ENCODE peak calls at places on chromosomes 3 and 15, in four cellular contexts. One of them, this sample, is unnamed.

GRCh38 chr3:124049203-124049748 is 57.4 kb upstream of the ROPN1 start:
- DNase-seq in endothelial cell of umbilical vein: no peak
- DNase-seq in mammary epithelial cell: no peak
- DNase-seq in GM23248: no peak
- DNase-seq in this sample: no peak

GRCh38 chr15:32851619-32852416 is 134.0 kb downstream of the GREM1 start:
- DNase-seq in mammary epithelial cell: peak
- DNase-seq in endothelial cell of umbilical vein: peak
- DNase-seq in GM23248: peak
- DNase-seq in this sample: no peak

GRCh38 chr3:188854395-188855149 is 317.2 kb upstream of the TPRG1 start:
- DNase-seq in mammary epithelial cell: peak
- DNase-seq in GM23248: peak
- DNase-seq in endothelial cell of umbilical vein: no peak
- DNase-seq in this sample: no peak

GRCh38 chr15:57607570-57608000 is 15.9 kb downstream of the MYZAP start:
- DNase-seq in endothelial cell of umbilical vein: peak
- DNase-seq in GM23248: peak
- DNase-seq in mammary epithelial cell: peak
- DNase-seq in this sample: no peak

GRCh38 chr15:70794596-70795310 is 31.4 kb upstream of the UACA start:
- DNase-seq in GM23248: peak
- DNase-seq in endothelial cell of umbilical vein: no peak
- DNase-seq in mammary epithelial cell: no peak
- DNase-seq in this sample: no peak

GRCh38 chr3:13451301-13451673 is 28.8 kb upstream of the HDAC11 start:
- DNase-seq in GM23248: peak
- DNase-seq in endothelial cell of umbilical vein: no peak
- DNase-seq in mammary epithelial cell: peak
- DNase-seq in this sample: no peak

GRCh38 chr3:86563358-86563970 is 427.5 kb downstream of the VGLL3 start:
- DNase-seq in endothelial cell of umbilical vein: peak
- DNase-seq in mammary epithelial cell: peak
- DNase-seq in GM23248: peak
- DNase-seq in this sample: no peak

GRCh38 chr15:91694131-91694828 is 159.2 kb upstream of the SLCO3A1 start:
- DNase-seq in endothelial cell of umbilical vein: no peak
- DNase-seq in GM23248: peak
- DNase-seq in mammary epithelial cell: no peak
- DNase-seq in this sample: no peak

GRCh38 chr15:40340740-40341400 is at the start of gene CCDC9B:
- DNase-seq in mammary epithelial cell: peak
- DNase-seq in GM23248: peak
- DNase-seq in endothelial cell of umbilical vein: peak
- DNase-seq in this sample: no peak

GRCh38 chr3:50089603-50089945 is 855 bp downstream of the RBM5 start:
- DNase-seq in endothelial cell of umbilical vein: no peak
- DNase-seq in GM23248: peak
- DNase-seq in mammary epithelial cell: no peak
- DNase-seq in this sample: no peak

GRCh38 chr3:52315006-52315405 is 1.1 kb upstream of the DNAH1 start:
- DNase-seq in mammary epithelial cell: no peak
- DNase-seq in GM23248: no peak
- DNase-seq in endothelial cell of umbilical vein: no peak
- DNase-seq in this sample: no peak

GRCh38 chr3:9901967-9902366 is 681 bp upstream of the IL17RE start:
- DNase-seq in GM23248: no peak
- DNase-seq in endothelial cell of umbilical vein: peak
- DNase-seq in mammary epithelial cell: no peak
- DNase-seq in this sample: peak

GRCh38 chr15:70217246-70218160 is 119.8 kb upstream of the TLE3 start:
- DNase-seq in endothelial cell of umbilical vein: no peak
- DNase-seq in mammary epithelial cell: no peak
- DNase-seq in GM23248: no peak
- DNase-seq in this sample: no peak

GRCh38 chr15:44535509-44536297 is 1.2 kb upstream of the EIF3J start:
- DNase-seq in mammary epithelial cell: no peak
- DNase-seq in endothelial cell of umbilical vein: no peak
- DNase-seq in GM23248: no peak
- DNase-seq in this sample: no peak

GRCh38 chr15:73081321-73081958 is 29.2 kb downstream of the NEO1 start:
- DNase-seq in mammary epithelial cell: peak
- DNase-seq in GM23248: peak
- DNase-seq in endothelial cell of umbilical vein: peak
- DNase-seq in this sample: peak

GRCh38 chr15:70278644-70279043 is 180.9 kb upstream of the TLE3 start:
- DNase-seq in GM23248: no peak
- DNase-seq in mammary epithelial cell: no peak
- DNase-seq in endothelial cell of umbilical vein: no peak
- DNase-seq in this sample: no peak

GRCh38 chr3:196322-197153 is at the start of gene CHL1:
- DNase-seq in mammary epithelial cell: no peak
- DNase-seq in GM23248: no peak
- DNase-seq in endothelial cell of umbilical vein: no peak
- DNase-seq in this sample: no peak

GRCh38 chr3:138408751-138409161 is 25.7 kb upstream of the ESYT3 start:
- DNase-seq in mammary epithelial cell: no peak
- DNase-seq in GM23248: peak
- DNase-seq in endothelial cell of umbilical vein: no peak
- DNase-seq in this sample: no peak

GRCh38 chr3:102736288-102736960 is 301.6 kb downstream of the ZPLD1 start:
- DNase-seq in mammary epithelial cell: no peak
- DNase-seq in endothelial cell of umbilical vein: no peak
- DNase-seq in GM23248: peak
- DNase-seq in this sample: no peak

GRCh38 chr3:61353353-61353752 is 102.1 kb upstream of the FHIT start:
- DNase-seq in GM23248: no peak
- DNase-seq in mammary epithelial cell: no peak
- DNase-seq in endothelial cell of umbilical vein: no peak
- DNase-seq in this sample: no peak

GRCh38 chr3:3662610-3663009 is 136.6 kb upstream of the LRRN1 start:
- DNase-seq in GM23248: no peak
- DNase-seq in endothelial cell of umbilical vein: no peak
- DNase-seq in mammary epithelial cell: peak
- DNase-seq in this sample: no peak

DNA sequence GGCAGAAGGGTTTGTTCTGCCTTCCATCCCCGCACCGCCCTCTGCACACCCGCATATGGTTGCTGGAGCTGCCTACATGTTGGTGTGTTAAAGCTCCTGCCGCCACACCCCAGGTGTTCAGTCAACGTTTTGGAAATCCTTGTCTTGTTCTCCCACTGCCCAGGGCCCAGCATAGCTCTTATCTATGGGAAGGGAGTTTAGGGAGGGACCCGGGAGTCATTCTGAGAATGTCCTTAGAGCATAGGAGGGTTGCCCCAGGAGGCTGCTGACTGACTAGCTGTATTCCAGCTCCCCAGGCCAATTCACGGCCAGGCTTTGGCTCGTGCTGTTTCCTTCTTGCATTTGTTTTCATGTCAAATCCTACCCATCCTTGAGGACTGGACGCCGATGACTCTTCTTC is 46.8 kb downstream of the MAGEF1 start:
- DNase-seq in GM23248: no peak
- DNase-seq in endothelial cell of umbilical vein: no peak
- DNase-seq in mammary epithelial cell: no peak
- DNase-seq in this sample: no peak
- H3K4me2 ChIP-seq in GM23248: no peak
- H3K4me2 ChIP-seq in endothelial cell of umbilical vein: no peak
- H3K4me2 ChIP-seq in mammary epithelial cell: no peak
- H3K4me2 ChIP-seq in this sample: no peak

GRCh38 chr15:83106994-83107840 is at the start of gene TM6SF1:
- DNase-seq in mammary epithelial cell: no peak
- DNase-seq in GM23248: peak
- DNase-seq in endothelial cell of umbilical vein: peak
- DNase-seq in this sample: peak
- TF ChIP-seq EZH2 in mammary epithelial cell: no peak
- TF ChIP-seq EZH2 in GM23248: no peak
- TF ChIP-seq EZH2 in endothelial cell of umbilical vein: no peak
- TF ChIP-seq EZH2 in this sample: no peak

DNA sequence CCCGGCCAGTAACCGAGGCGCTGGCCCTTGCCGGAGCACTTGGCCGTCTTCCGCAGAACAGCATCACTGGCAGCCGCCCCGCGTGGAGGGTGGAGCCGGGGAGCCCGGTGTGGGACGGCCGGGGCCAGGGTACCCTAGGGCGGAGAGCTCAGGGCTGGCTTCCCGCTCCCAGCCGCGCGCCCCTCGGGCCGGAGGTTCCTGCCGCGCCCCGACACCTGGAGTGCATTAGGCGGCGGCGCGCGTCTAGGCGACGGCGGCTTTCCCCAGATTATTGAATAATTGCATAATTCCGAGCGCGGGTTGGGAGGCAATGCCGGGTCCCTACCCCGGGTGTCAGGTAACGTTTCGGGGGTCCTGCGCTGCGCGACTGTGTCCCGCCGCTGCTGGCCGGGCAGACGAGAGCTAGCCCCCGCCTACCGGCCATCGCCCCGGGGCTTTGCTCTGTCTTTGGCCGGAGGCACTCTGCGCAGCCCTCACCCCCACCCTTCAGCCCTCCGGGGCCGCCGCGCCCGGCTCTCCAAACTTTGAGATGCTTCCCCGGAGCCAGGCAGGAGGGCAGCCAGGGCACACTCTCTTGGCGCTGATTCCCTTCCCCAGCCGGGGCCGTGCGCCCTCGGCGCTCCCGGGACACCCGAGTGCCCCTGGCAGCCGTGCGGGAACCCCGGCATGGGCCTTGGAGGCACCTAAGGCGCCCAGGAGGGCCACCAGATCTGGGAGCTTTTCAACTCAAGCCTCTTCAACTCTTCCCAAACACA is 749 bp downstream of the ITGA11 start:
- DNase-seq in mammary epithelial cell: peak
- DNase-seq in GM23248: peak
- DNase-seq in endothelial cell of umbilical vein: no peak
- DNase-seq in this sample: no peak
- H3K9ac ChIP-seq in mammary epithelial cell: no peak
- H3K9ac ChIP-seq in GM23248: peak
- H3K9ac ChIP-seq in endothelial cell of umbilical vein: no peak
- H3K9ac ChIP-seq in this sample: no peak

GRCh38 chr3:42539871-42540714 is 37.6 kb downstream of the VIPR1 start:
- DNase-seq in endothelial cell of umbilical vein: no peak
- DNase-seq in mammary epithelial cell: peak
- DNase-seq in GM23248: peak
- DNase-seq in this sample: peak
- H3K4me2 ChIP-seq in endothelial cell of umbilical vein: no peak
- H3K4me2 ChIP-seq in mammary epithelial cell: no peak
- H3K4me2 ChIP-seq in GM23248: no peak
- H3K4me2 ChIP-seq in this sample: no peak

GRCh38 chr3:112333386-112334334 is 704 bp downstream of the CD200 start:
- DNase-seq in GM23248: no peak
- DNase-seq in mammary epithelial cell: no peak
- DNase-seq in endothelial cell of umbilical vein: peak
- DNase-seq in this sample: no peak
- TF ChIP-seq EZH2 in GM23248: no peak
- TF ChIP-seq EZH2 in mammary epithelial cell: no peak
- TF ChIP-seq EZH2 in endothelial cell of umbilical vein: no peak
- TF ChIP-seq EZH2 in this sample: no peak

GRCh38 chr3:128727485-128727884 is 1.5 kb downstream of the RAB7A start:
- DNase-seq in mammary epithelial cell: no peak
- DNase-seq in endothelial cell of umbilical vein: no peak
- DNase-seq in GM23248: peak
- DNase-seq in this sample: no peak
- H3K9ac ChIP-seq in mammary epithelial cell: peak
- H3K9ac ChIP-seq in endothelial cell of umbilical vein: peak
- H3K9ac ChIP-seq in GM23248: peak
- H3K9ac ChIP-seq in this sample: peak

DNA sequence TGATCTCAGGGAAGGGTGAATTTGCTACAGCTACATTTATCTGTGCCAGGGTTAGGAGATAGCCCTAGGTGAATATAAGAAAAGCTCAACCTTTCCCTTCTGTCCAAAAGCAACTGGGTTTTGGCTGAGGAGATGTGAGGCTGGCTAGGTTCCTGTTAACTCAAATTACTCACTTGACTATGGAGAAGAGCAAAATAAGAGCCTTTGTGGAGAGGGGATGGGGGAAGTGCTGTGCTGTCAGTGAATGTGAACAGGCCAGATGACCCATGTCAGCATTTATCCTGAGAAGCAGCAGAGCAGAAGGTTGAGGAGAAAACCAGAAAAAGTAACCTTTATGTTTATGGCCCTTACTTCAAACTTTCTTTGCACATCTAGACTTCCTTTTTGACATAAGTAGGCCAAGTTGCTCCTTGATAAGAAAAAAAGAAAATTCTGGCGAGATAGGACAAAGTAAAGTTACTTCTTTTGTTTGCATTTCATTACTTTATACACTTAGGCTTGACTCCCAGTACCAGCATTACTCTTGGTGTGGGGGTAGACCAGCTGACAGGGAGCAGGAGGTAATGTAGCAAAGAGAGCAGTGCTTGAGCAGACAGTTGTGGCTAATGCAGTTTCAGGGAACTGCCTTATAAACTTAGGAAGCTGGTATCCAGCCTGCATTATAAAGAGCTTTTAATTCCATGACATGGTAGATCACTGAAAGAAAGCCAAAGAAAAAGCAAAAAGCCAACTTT is 21.3 kb downstream of the MAPK6 start:
- DNase-seq in mammary epithelial cell: no peak
- DNase-seq in endothelial cell of umbilical vein: peak
- DNase-seq in GM23248: peak
- DNase-seq in this sample: no peak
- H3K4me2 ChIP-seq in mammary epithelial cell: no peak
- H3K4me2 ChIP-seq in endothelial cell of umbilical vein: no peak
- H3K4me2 ChIP-seq in GM23248: peak
- H3K4me2 ChIP-seq in this sample: no peak

DNA sequence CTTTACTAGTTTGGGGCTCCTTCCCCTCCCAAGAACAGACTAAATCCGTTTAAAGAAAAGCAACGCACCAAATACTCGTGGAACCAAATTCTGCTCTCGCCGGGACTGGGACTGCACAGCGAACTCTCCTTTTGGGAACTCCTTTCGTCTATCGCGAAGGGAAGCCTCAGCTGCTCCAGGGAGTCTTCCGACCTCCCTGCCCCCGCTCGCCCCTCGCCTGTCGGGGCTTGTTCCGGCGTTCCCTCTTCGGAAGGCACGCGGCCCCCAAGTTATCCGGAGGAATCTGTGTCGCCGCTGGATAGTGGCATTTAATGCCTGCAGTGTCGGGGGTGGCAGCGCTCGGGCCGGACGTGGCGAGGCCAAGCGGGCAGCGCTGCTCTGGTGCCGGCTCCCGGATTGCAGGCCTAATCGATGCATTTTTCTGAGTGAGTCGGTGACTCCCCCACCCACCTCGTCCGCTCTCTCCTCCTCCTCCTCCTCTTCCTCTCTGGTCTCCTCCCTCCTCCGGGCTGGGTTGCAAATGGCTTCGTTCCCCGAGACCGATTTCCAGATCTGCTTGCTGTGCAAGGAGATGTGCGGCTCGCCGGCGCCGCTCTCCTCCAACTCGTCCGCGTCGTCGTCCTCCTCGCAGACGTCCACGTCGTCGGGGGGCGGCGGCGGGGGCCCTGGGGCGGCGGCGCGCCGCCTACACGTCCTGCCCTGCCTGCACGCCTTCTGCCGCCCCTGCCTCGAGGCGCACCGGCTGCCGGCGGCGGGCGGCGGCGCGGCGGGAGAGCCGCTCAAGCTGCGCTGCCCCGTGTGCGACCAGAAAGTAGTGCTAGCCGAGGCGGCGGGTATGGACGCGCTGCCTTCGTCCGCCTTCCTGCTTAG is at the start of gene TRIM71:
- DNase-seq in mammary epithelial cell: peak
- DNase-seq in GM23248: peak
- DNase-seq in endothelial cell of umbilical vein: no peak
- DNase-seq in this sample: no peak
- TF ChIP-seq EZH2 in mammary epithelial cell: peak
- TF ChIP-seq EZH2 in GM23248: peak
- TF ChIP-seq EZH2 in endothelial cell of umbilical vein: peak
- TF ChIP-seq EZH2 in this sample: no peak

This sample was measured in DND-41.